ENCODE peak calls at places on chromosome 21, in four cellular contexts. One of them, this sample, is unnamed.

GRCh38 chr21:44791246-44791645 is 10.4 kb downstream of the UBE2G2 start:
- DNase-seq in stimulated activated CD8-positive, alpha-beta memory T cell treated with anti-CD3 and anti-CD28 coated beads, Interleukin-7, amount 100 ng/mL, for 1 hour: no peak
- DNase-seq in NT2/D1: no peak
- DNase-seq in Daoy: no peak
- DNase-seq in this sample: no peak

GRCh38 chr21:45270306-45270821 is 17.3 kb downstream of the POFUT2 start:
- DNase-seq in stimulated activated CD8-positive, alpha-beta memory T cell treated with anti-CD3 and anti-CD28 coated beads, Interleukin-7, amount 100 ng/mL, for 1 hour: no peak
- DNase-seq in Daoy: peak
- DNase-seq in NT2/D1: no peak
- DNase-seq in this sample: no peak

GRCh38 chr21:28872218-28872617 is 120.5 kb downstream of the LTN1 start:
- DNase-seq in stimulated activated CD8-positive, alpha-beta memory T cell treated with anti-CD3 and anti-CD28 coated beads, Interleukin-7, amount 100 ng/mL, for 1 hour: no peak
- DNase-seq in Daoy: no peak
- DNase-seq in NT2/D1: no peak
- DNase-seq in this sample: no peak

GRCh38 chr21:20016431-20017005 is 981.7 kb upstream of the NCAM2 start:
- DNase-seq in NT2/D1: peak
- DNase-seq in Daoy: no peak
- DNase-seq in stimulated activated CD8-positive, alpha-beta memory T cell treated with anti-CD3 and anti-CD28 coated beads, Interleukin-7, amount 100 ng/mL, for 1 hour: no peak
- DNase-seq in this sample: no peak

GRCh38 chr21:25750085-25750484 is 15.3 kb downstream of the GABPA start:
- DNase-seq in Daoy: no peak
- DNase-seq in NT2/D1: no peak
- DNase-seq in stimulated activated CD8-positive, alpha-beta memory T cell treated with anti-CD3 and anti-CD28 coated beads, Interleukin-7, amount 100 ng/mL, for 1 hour: no peak
- DNase-seq in this sample: no peak

GRCh38 chr21:36751383-36751782 is 52.5 kb downstream of the SIM2 start:
- DNase-seq in NT2/D1: no peak
- DNase-seq in Daoy: no peak
- DNase-seq in stimulated activated CD8-positive, alpha-beta memory T cell treated with anti-CD3 and anti-CD28 coated beads, Interleukin-7, amount 100 ng/mL, for 1 hour: no peak
- DNase-seq in this sample: no peak

GRCh38 chr21:40255665-40256064 is 388.4 kb downstream of the PCP4 start:
- DNase-seq in stimulated activated CD8-positive, alpha-beta memory T cell treated with anti-CD3 and anti-CD28 coated beads, Interleukin-7, amount 100 ng/mL, for 1 hour: no peak
- DNase-seq in Daoy: no peak
- DNase-seq in NT2/D1: no peak
- DNase-seq in this sample: no peak

GRCh38 chr21:27301216-27301615 is 334.3 kb upstream of the ADAMTS5 start:
- DNase-seq in stimulated activated CD8-positive, alpha-beta memory T cell treated with anti-CD3 and anti-CD28 coated beads, Interleukin-7, amount 100 ng/mL, for 1 hour: no peak
- DNase-seq in Daoy: no peak
- DNase-seq in NT2/D1: no peak
- DNase-seq in this sample: no peak

GRCh38 chr21:45723049-45723958 is 79.8 kb downstream of the PCBP3 start:
- DNase-seq in Daoy: no peak
- DNase-seq in NT2/D1: no peak
- DNase-seq in stimulated activated CD8-positive, alpha-beta memory T cell treated with anti-CD3 and anti-CD28 coated beads, Interleukin-7, amount 100 ng/mL, for 1 hour: no peak
- DNase-seq in this sample: no peak

GRCh38 chr21:44512496-44513388 is 27.3 kb downstream of the KRTAP10-1 start:
- DNase-seq in stimulated activated CD8-positive, alpha-beta memory T cell treated with anti-CD3 and anti-CD28 coated beads, Interleukin-7, amount 100 ng/mL, for 1 hour: no peak
- DNase-seq in Daoy: no peak
- DNase-seq in NT2/D1: no peak
- DNase-seq in this sample: no peak

GRCh38 chr21:27346041-27346448 is 379.2 kb upstream of the ADAMTS5 start:
- DNase-seq in Daoy: peak
- DNase-seq in stimulated activated CD8-positive, alpha-beta memory T cell treated with anti-CD3 and anti-CD28 coated beads, Interleukin-7, amount 100 ng/mL, for 1 hour: no peak
- DNase-seq in NT2/D1: no peak
- DNase-seq in this sample: no peak

This sample was measured in cerebellar nuclear complex.